ENCODE peak calls at places on chromosome 22, in seven cellular contexts. H is D341Med; P is fibroblast of the conjunctiva; E is testis; C is activated CD8-positive, alpha-beta memory T cell treated with anti-CD3 and anti-CD28 coated beads, Interleukin-2, amount 50 U/mL, for 48 hours; Y is activated naive CD4-positive, alpha-beta T cell; M is brain microvascular endothelial cell. W is an unnamed sample.

GRCh38 chr22:48950151-48950915 is 877.3 kb downstream of the BRD1 start:
- DNase-seq in E (peak; percentile 2), Y (no peak), C (peak; percentile 29), P (no peak), H (peak; percentile 9), M (no peak), W (no peak)

GRCh38 chr22:48744283-48744641 is 1083.4 kb downstream of the BRD1 start:
- DNase-seq in Y (no peak), P (no peak), M (no peak), C (peak; percentile 18), H (no peak), E (peak; percentile 11), W (no peak)

GRCh38 chr22:29290061-29290460 is 16.4 kb upstream of the GAS2L1 start:
- DNase-seq in C (no peak), E (no peak), P (no peak), M (no peak), H (no peak), Y (no peak), W (no peak)

GRCh38 chr22:30116362-30117117 is 36.3 kb downstream of the HORMAD2 start:
- DNase-seq in C (no peak), Y (no peak), P (peak; percentile 6), H (no peak), E (no peak), M (peak; percentile 47), W (no peak)

GRCh38 chr22:41048791-41049717 is 43.3 kb upstream of the EP300 start:
- DNase-seq in H (peak; percentile 90), Y (no peak), E (peak; percentile 80), C (no peak), M (peak; percentile 52), P (peak; percentile 57), W (no peak)

GRCh38 chr22:28230682-28231081 is 311.6 kb upstream of the PITPNB start:
- DNase-seq in M (no peak), H (no peak), Y (no peak), C (no peak), E (no peak), P (no peak), W (no peak)

GRCh38 chr22:44839061-44839460 is 86.7 kb downstream of the ARHGAP8 start:
- DNase-seq in Y (no peak), E (no peak), H (peak; percentile 43), C (no peak), M (no peak), P (no peak), W (no peak)

GRCh38 chr22:17597217-17597616 is 31.3 kb downstream of the ATP6V1E1 start:
- DNase-seq in M (no peak), C (no peak), Y (no peak), P (no peak), E (no peak), H (no peak), W (no peak)

GRCh38 chr22:24153353-24153752 is 27.9 kb upstream of the SUSD2 start:
- DNase-seq in E (no peak), M (peak; percentile 31), H (no peak), C (no peak), Y (peak; percentile 47), P (no peak), W (no peak)

GRCh38 chr22:17140826-17141771 is 18.0 kb downstream of the HDHD5 start:
- DNase-seq in P (no peak), Y (no peak), H (no peak), M (no peak), E (no peak), C (no peak), W (no peak)

GRCh38 chr22:27752771-27753170 is 48.8 kb downstream of the MN1 start:
- DNase-seq in C (no peak), Y (no peak), H (peak; percentile 67), P (peak; percentile 33), M (peak; percentile 11), E (peak; percentile 40), W (no peak)

GRCh38 chr22:37094239-37094638 is 15.3 kb downstream of the TMPRSS6 start:
- DNase-seq in P (no peak), E (no peak), H (no peak), M (no peak), Y (no peak), C (no peak), W (no peak)

GRCh38 chr22:50696799-50697561 is 24.4 kb downstream of the SHANK3 start:
- DNase-seq in P (no peak), C (no peak), H (peak; percentile 90), Y (no peak), M (no peak), E (no peak), W (no peak)

GRCh38 chr22:38069372-38070249 is 12.4 kb downstream of the PICK1 start:
- DNase-seq in P (no peak), C (no peak), H (peak; percentile 74), Y (no peak), M (peak; percentile 62), E (peak; percentile 55), W (no peak)

GRCh38 chr22:50146440-50147228 is 23.9 kb upstream of the PANX2 start:
- DNase-seq in P (peak; percentile 68), E (peak; percentile 81), M (peak; percentile 61), Y (no peak), C (no peak), H (no peak), W (no peak)

GRCh38 chr22:46023558-46023981 is 46.6 kb upstream of the WNT7B start:
- DNase-seq in H (no peak), Y (no peak), C (no peak), P (no peak), M (no peak), E (no peak), W (no peak)

GRCh38 chr22:38952382-38952993 is 4.9 kb upstream of the APOBEC3A start:
- DNase-seq in M (no peak), E (no peak), H (no peak), P (no peak), C (no peak), Y (no peak), W (no peak)

GRCh38 chr22:50705851-50706351 is 32.1 kb upstream of the ACR start:
- DNase-seq in H (no peak), P (no peak), C (no peak), E (no peak), M (no peak), Y (no peak), W (no peak)

GRCh38 chr22:21446827-21447690 is 20.1 kb upstream of the TMEM191C start:
- DNase-seq in Y (no peak), E (peak; percentile 12), C (peak; percentile 40), H (no peak), P (no peak), M (no peak), W (no peak)

GRCh38 chr22:37491559-37492427 is 5.6 kb upstream of the MFNG start:
- DNase-seq in E (no peak), H (no peak), Y (no peak), C (no peak), M (no peak), P (no peak), W (no peak)

GRCh38 chr22:35407352-35407751 is 7.4 kb downstream of the MCM5 start:
- DNase-seq in M (no peak), E (no peak), P (no peak), Y (no peak), H (no peak), C (no peak), W (no peak)

GRCh38 chr22:27626675-27627443 is 174.7 kb downstream of the MN1 start:
- DNase-seq in M (no peak), Y (no peak), H (no peak), P (no peak), C (no peak), E (no peak), W (no peak)

GRCh38 chr22:21669026-21669425 is 3.2 kb downstream of the PPIL2 start:
- DNase-seq in Y (no peak), C (no peak), M (no peak), E (no peak), H (no peak), P (no peak), W (no peak)

GRCh38 chr22:19818264-19819208 is 36.1 kb downstream of the GNB1L start:
- DNase-seq in C (peak; percentile 40), P (no peak), M (no peak), H (peak; percentile 28), Y (no peak), E (peak; percentile 10), W (peak; percentile 2)

GRCh38 chr22:48560389-48560751 is 1267.3 kb downstream of the BRD1 start:
- DNase-seq in P (no peak), H (no peak), C (no peak), M (no peak), E (no peak), Y (no peak), W (no peak)

GRCh38 chr22:42645341-42645937 is 3.8 kb downstream of the CYB5R3 start:
- DNase-seq in C (no peak), P (no peak), Y (no peak), H (peak; percentile 34), E (peak; percentile 69), M (no peak), W (no peak)

GRCh38 chr22:44755000-44755399 is 2.6 kb downstream of the ARHGAP8 start:
- DNase-seq in M (no peak), Y (no peak), E (no peak), H (no peak), C (no peak), P (no peak), W (no peak)

GRCh38 chr22:28111501-28111900 is 192.4 kb upstream of the PITPNB start:
- DNase-seq in E (no peak), H (no peak), P (no peak), M (no peak), C (no peak), Y (no peak), W (no peak)